ENCODE peak calls at places on chromosomes 16 and 17, in nine cellular contexts. Q is transverse colon, W is fibroblast of lung, R is AG10803, N is cardiac muscle cell, Y is PC-9, J is AG09309, G is heart left ventricle, P is dorsolateral prefrontal cortex. A is an unnamed sample.

GRCh38 chr16:54954220-54954619 is 23.6 kb downstream of the IRX5 start:
- DNase-seq in W (no peak), N (peak; percentile 10), J (no peak), G (no peak), P (no peak), R (no peak), Q (no peak), Y (no peak), A (no peak)

GRCh38 chr17:80961516-80961915 is 30.1 kb upstream of the CHMP6 start:
- DNase-seq in P (no peak), Y (no peak), W (no peak), N (no peak), G (no peak), R (no peak), Q (no peak), J (no peak), A (no peak)

GRCh38 chr16:26178298-26178697 is 486.5 kb downstream of the HS3ST4 start:
- DNase-seq in G (no peak), J (no peak), W (no peak), R (no peak), Y (no peak), N (no peak), P (no peak), Q (no peak), A (no peak)

GRCh38 chr17:28760987-28761562 is 17.3 kb downstream of the TRAF4 start:
- DNase-seq in W (peak; percentile 60), N (peak; percentile 59), G (peak; percentile 69), P (no peak), J (peak; percentile 10), Q (peak; percentile 59), Y (peak; percentile 81), R (peak; percentile 58), A (no peak)

GRCh38 chr16:24580665-24581064 is 41.3 kb downstream of the RBBP6 start:
- DNase-seq in Y (no peak), G (no peak), W (peak; percentile 28), Q (no peak), N (peak; percentile 55), J (peak; percentile 8), P (no peak), R (peak; percentile 54), A (no peak)

GRCh38 chr16:23670137-23670776 is 8.4 kb upstream of the PLK1 start:
- DNase-seq in N (peak; percentile 61), R (peak; percentile 86), J (peak; percentile 50), W (peak; percentile 93), Q (no peak), Y (peak; percentile 74), P (no peak), G (no peak), A (peak; percentile 76)

GRCh38 chr17:40486513-40487370 is 14.7 kb downstream of the TNS4 start:
- DNase-seq in G (no peak), J (peak; percentile 74), Q (no peak), Y (peak; percentile 90), W (peak; percentile 90), P (no peak), R (peak; percentile 90), N (peak; percentile 93), A (no peak)

GRCh38 chr17:64329571-64329970 is 61.1 kb downstream of the PECAM1 start:
- DNase-seq in Q (no peak), Y (peak; percentile 93), R (no peak), P (no peak), W (no peak), N (no peak), J (no peak), G (no peak), A (no peak)

GRCh38 chr17:39634384-39634871 is 2.5 kb upstream of the STARD3 start:
- DNase-seq in P (no peak), Q (peak; percentile 16), J (no peak), R (peak; percentile 42), W (no peak), G (no peak), Y (no peak), N (peak; percentile 54), A (no peak)

GRCh38 chr17:57422574-57423164 is 166.3 kb downstream of the MSI2 start:
- DNase-seq in Q (no peak), W (peak; percentile 78), Y (peak; percentile 69), G (peak; percentile 79), P (no peak), R (peak; percentile 60), N (peak; percentile 37), J (peak; percentile 5), A (peak; percentile 59)

GRCh38 chr17:68910256-68910705 is 44.9 kb downstream of the ABCA8 start:
- DNase-seq in G (no peak), P (peak; percentile 74), J (no peak), W (peak; percentile 25), R (no peak), N (peak; percentile 68), Q (no peak), Y (no peak), A (no peak)

GRCh38 chr16:69554495-69554894 is 11.3 kb upstream of the NFAT5 start:
- DNase-seq in N (no peak), W (no peak), R (no peak), Y (no peak), P (no peak), G (no peak), Q (no peak), J (no peak), A (no peak)

GRCh38 chr16:68399456-68399855 is 48.9 kb downstream of the SMPD3 start:
- DNase-seq in P (no peak), G (no peak), J (no peak), Q (no peak), Y (no peak), R (peak; percentile 18), N (no peak), W (no peak), A (no peak)

GRCh38 chr16:85136213-85136704 is 24.0 kb upstream of the CIBAR2 start:
- DNase-seq in W (no peak), J (no peak), G (peak; percentile 70), N (peak; percentile 50), P (no peak), Q (peak; percentile 35), Y (no peak), R (no peak), A (no peak)

GRCh38 chr17:9140550-9141422 is 119.5 kb downstream of the NTN1 start:
- DNase-seq in Q (no peak), Y (no peak), W (peak; percentile 23), R (no peak), P (no peak), J (no peak), N (no peak), G (no peak), A (no peak)

GRCh38 chr16:49127103-49127502 is 154.5 kb downstream of the CBLN1 start:
- DNase-seq in G (no peak), P (no peak), Q (no peak), W (no peak), Y (no peak), J (no peak), N (no peak), R (no peak), A (no peak)

GRCh38 chr17:29597361-29598172 is 4.6 kb downstream of the ANKRD13B start:
- DNase-seq in Q (no peak), P (no peak), J (no peak), R (no peak), Y (peak; percentile 1), W (no peak), N (no peak), G (peak; percentile 25), A (no peak)

DNA sequence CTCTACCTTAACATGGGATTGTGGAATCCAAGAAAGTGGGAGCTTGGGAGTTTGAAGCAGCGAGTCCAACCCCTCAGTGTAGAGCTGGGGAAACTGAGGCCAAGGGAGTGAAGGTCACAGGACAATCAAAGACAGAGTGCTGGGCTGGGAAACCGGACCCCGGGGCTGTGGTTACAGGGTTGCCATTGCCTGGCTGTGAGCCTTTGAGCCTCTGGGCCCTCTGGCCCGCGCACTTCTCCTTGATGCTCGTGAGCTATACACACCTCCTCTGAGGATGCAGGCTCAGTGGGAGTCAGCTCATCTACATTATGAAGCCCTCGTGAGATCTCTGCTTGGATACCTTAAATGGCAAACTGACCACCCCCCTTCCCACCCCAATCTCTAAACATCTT is 2.1 kb downstream of the ABCC3 start:
- DNase-seq in G (no peak), R (no peak), J (no peak), W (no peak), Y (no peak), P (no peak), N (no peak), Q (no peak), A (no peak)
- H3K4me3 ChIP-seq in G (no peak overlapping the region), R (peak overlapping the region; percentile 83), J (no peak overlapping the region), W (no peak overlapping the region), Y (peak overlapping the region; percentile 81), P (no peak overlapping the region), N (no peak overlapping the region), Q (no peak overlapping the region), A (no peak overlapping the region)

GRCh38 chr17:73196500-73196899 is 3.6 kb downstream of the COG1 start:
- DNase-seq in P (no peak), J (peak; percentile 4), N (peak; percentile 56), Q (peak; percentile 73), W (peak; percentile 25), R (peak; percentile 37), Y (no peak), G (no peak), A (no peak)
- TF ChIP-seq CTCF in P (no peak), J (peak; percentile 58), N (peak; percentile 58), Q (peak; percentile 48), W (peak; percentile 25), R (peak; percentile 45), Y (no peak), G (peak; percentile 7), A (no peak)

DNA sequence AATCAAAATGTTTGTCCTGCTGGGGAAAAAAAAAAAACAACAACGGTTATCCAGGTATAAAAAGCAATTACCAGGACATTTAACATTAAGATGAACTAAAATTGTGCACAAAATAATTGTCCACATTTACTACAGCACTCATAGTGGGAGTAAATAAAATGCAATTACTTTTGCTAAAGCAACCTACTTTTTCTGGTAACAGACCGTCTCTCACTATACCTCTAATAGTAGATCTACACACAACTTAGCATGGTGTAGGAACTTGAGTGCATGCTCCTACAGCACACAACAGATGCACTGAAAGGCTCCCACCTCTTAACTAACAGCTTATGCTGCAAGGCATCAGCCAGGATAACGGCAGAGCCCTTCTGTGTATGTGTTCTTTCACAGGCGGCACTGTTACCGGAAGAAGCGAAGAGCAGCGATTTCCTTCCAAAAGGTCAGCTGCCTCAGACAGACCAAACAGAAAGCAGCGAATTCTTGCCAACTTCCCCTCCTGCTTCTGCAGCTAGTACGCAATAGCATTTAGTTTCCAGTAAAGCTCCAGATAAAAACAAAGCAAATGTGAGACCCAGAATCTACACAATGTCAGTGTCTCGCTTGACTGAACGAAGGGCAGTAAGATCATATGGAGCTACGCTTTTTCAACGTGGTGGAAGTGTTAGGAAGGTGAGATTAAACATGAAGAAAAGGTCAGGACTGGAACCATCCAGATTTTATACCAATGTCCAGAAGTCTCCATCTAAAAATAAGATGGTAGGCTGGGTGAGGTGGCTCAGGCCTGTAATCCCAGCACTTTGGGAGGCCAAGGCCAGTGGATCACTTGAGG is 27.6 kb downstream of the STAT5B start:
- DNase-seq in Y (no peak), R (peak; percentile 88), W (peak; percentile 93), J (peak; percentile 67), G (peak; percentile 89), N (peak; percentile 98), P (peak; percentile 80), Q (peak; percentile 79), A (peak; percentile 75)
- H3K4me3 ChIP-seq in Y (no peak overlapping the region), R (peak overlapping the region; percentile 49), W (peak overlapping the region; percentile 12), J (no peak overlapping the region), G (no peak overlapping the region), N (no peak overlapping the region), P (peak overlapping the region; percentile 61), Q (no peak overlapping the region), A (peak overlapping the region; percentile 46)

DNA sequence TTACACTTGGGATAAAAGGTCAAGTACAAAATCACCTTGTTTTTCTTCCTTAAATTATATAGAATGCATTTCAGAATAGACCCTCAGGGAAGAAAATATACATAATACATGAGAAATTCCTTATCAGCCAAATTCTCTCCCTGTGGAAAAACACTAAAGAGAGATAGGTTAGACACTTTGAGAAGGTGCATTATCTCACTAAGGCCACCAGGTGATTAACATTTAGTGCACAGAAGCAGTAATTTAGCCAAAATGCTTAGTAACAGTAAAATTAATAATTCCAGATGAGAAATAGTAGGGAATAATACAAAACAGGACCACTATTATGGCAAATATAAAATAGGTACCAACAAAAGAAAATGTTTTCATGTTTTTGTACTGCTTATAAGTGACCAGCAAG is 185.3 kb upstream of the C17orf78 start:
- DNase-seq in J (no peak), N (no peak), Q (no peak), W (no peak), G (no peak), P (no peak), R (no peak), Y (no peak), A (no peak)
- TF ChIP-seq CTCF in J (no peak), N (peak; percentile 3), Q (no peak), W (no peak), G (no peak), P (no peak), R (no peak), Y (no peak), A (peak; percentile 25)

A was measured in GM12864.